ENCODE peak calls at places on chromosomes 16 and 17, in seven cellular contexts. One of them, this sample, is unnamed.

GRCh38 chr17:43676471-43676870 is 14.7 kb upstream of the MEOX1 start:
- DNase-seq in bronchial epithelial cell: no peak
- DNase-seq in heart left ventricle: no peak
- DNase-seq in endodermal cell: peak; percentile 56
- DNase-seq in RWPE1: no peak
- DNase-seq in MM.1S: no peak
- DNase-seq in ovary: no peak
- DNase-seq in this sample: no peak

GRCh38 chr16:86986136-86986535 is 331.1 kb downstream of the C16orf95 start:
- DNase-seq in bronchial epithelial cell: no peak
- DNase-seq in heart left ventricle: no peak
- DNase-seq in endodermal cell: peak; percentile 72
- DNase-seq in RWPE1: no peak
- DNase-seq in MM.1S: no peak
- DNase-seq in ovary: no peak
- DNase-seq in this sample: no peak

GRCh38 chr16:56372938-56373337 is 52.4 kb downstream of the AMFR start:
- DNase-seq in bronchial epithelial cell: peak; percentile 14
- DNase-seq in heart left ventricle: no peak
- DNase-seq in endodermal cell: no peak
- DNase-seq in RWPE1: no peak
- DNase-seq in MM.1S: no peak
- DNase-seq in ovary: no peak
- DNase-seq in this sample: no peak

GRCh38 chr17:65078441-65079160 is 22.1 kb upstream of the GNA13 start:
- DNase-seq in bronchial epithelial cell: peak; percentile 51
- DNase-seq in heart left ventricle: no peak
- DNase-seq in endodermal cell: no peak
- DNase-seq in RWPE1: no peak
- DNase-seq in MM.1S: no peak
- DNase-seq in ovary: no peak
- DNase-seq in this sample: no peak

GRCh38 chr16:84699147-84699711 is 571 bp upstream of the USP10 start:
- DNase-seq in bronchial epithelial cell: peak; percentile 14
- DNase-seq in heart left ventricle: no peak
- DNase-seq in endodermal cell: no peak
- DNase-seq in RWPE1: peak; percentile 16
- DNase-seq in MM.1S: no peak
- DNase-seq in ovary: no peak
- DNase-seq in this sample: no peak

GRCh38 chr17:9371019-9371418 is 204.6 kb downstream of the STX8 start:
- DNase-seq in bronchial epithelial cell: peak; percentile 98
- DNase-seq in heart left ventricle: no peak
- DNase-seq in endodermal cell: no peak
- DNase-seq in RWPE1: peak; percentile 67
- DNase-seq in MM.1S: no peak
- DNase-seq in ovary: no peak
- DNase-seq in this sample: no peak

GRCh38 chr17:48037036-48037881 is at the start of gene COPZ2:
- DNase-seq in bronchial epithelial cell: no peak
- DNase-seq in heart left ventricle: peak; percentile 75
- DNase-seq in endodermal cell: peak; percentile 85
- DNase-seq in RWPE1: no peak
- DNase-seq in MM.1S: peak; percentile 49
- DNase-seq in ovary: no peak
- DNase-seq in this sample: peak; percentile 63

GRCh38 chr17:79010304-79010646 is 711 bp upstream of the CANT1 start:
- DNase-seq in bronchial epithelial cell: no peak
- DNase-seq in heart left ventricle: no peak
- DNase-seq in endodermal cell: no peak
- DNase-seq in RWPE1: no peak
- DNase-seq in MM.1S: no peak
- DNase-seq in ovary: no peak
- DNase-seq in this sample: no peak

GRCh38 chr17:59851431-59852375 is 41.0 kb downstream of the TUBD1 start:
- DNase-seq in bronchial epithelial cell: no peak
- DNase-seq in heart left ventricle: no peak
- DNase-seq in endodermal cell: no peak
- DNase-seq in RWPE1: no peak
- DNase-seq in MM.1S: no peak
- DNase-seq in ovary: peak; percentile 78
- DNase-seq in this sample: no peak

DNA sequence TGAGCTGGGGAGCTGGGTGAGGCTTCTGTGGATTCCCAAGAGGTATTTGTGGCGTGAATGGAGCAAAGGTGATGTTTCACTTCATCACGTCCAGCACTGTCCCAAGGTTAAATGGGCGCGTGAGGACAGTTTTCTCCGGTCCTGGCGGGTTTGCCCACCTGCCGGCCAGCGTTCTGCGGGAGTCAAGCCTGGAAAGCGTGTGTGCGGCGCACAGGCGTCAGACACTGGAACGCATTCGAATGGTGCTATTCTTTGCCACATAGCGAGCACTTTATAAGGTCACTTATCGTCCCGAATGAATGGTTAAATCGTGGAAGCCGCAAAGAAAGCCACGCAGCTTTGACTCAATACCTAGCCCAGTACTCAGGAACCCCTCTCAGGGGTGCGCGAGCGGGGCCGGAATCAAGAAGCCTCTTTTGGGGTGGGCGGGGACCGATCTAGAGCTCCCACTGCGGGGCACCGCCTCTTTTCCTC is 446 bp upstream of the PSMD11 start:
- DNase-seq in bronchial epithelial cell: no peak
- DNase-seq in heart left ventricle: no peak
- DNase-seq in endodermal cell: no peak
- DNase-seq in RWPE1: no peak
- DNase-seq in MM.1S: no peak
- DNase-seq in ovary: no peak
- DNase-seq in this sample: no peak
- TF ChIP-seq CTCF in bronchial epithelial cell: no peak
- TF ChIP-seq CTCF in heart left ventricle: no peak
- TF ChIP-seq CTCF in endodermal cell: peak; percentile 99
- TF ChIP-seq CTCF in RWPE1: no peak
- TF ChIP-seq CTCF in MM.1S: no peak
- TF ChIP-seq CTCF in ovary: no peak
- TF ChIP-seq CTCF in this sample: no peak

DNA sequence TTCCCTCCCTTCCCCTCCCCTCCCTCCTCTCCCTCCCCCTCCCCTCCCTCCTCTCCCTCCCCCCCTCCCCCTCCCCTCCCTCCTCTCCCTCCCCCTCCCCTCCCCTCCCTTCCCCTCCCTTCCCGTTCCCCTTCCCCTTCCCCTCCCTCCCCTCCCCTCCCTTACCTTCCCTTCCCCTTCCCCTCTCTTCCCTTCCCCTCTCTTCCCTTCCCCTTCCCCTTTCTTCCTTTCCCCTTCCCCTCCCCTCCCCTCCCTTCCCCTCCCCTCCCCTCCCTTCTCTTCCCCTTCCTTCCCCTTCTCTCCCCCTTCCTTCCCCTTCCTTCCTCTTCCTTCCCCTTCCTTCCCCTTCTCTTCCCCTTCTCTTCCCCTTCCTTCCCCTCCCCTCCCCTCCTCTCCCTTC is 61.1 kb downstream of the EMP2 start:
- DNase-seq in bronchial epithelial cell: no peak
- DNase-seq in heart left ventricle: no peak
- DNase-seq in endodermal cell: no peak
- DNase-seq in RWPE1: no peak
- DNase-seq in MM.1S: no peak
- DNase-seq in ovary: no peak
- DNase-seq in this sample: no peak
- TF ChIP-seq CTCF in bronchial epithelial cell: no peak
- TF ChIP-seq CTCF in heart left ventricle: no peak
- TF ChIP-seq CTCF in endodermal cell: no peak
- TF ChIP-seq CTCF in RWPE1: no peak
- TF ChIP-seq CTCF in MM.1S: no peak
- TF ChIP-seq CTCF in ovary: no peak
- TF ChIP-seq CTCF in this sample: no peak

GRCh38 chr17:21452377-21453143 is 76.4 kb downstream of the KCNJ12 start:
- DNase-seq in bronchial epithelial cell: peak; percentile 53
- DNase-seq in heart left ventricle: peak; percentile 58
- DNase-seq in endodermal cell: peak; percentile 86
- DNase-seq in RWPE1: peak; percentile 13
- DNase-seq in MM.1S: no peak
- DNase-seq in ovary: peak; percentile 43
- DNase-seq in this sample: no peak
- TF ChIP-seq CTCF in bronchial epithelial cell: peak; percentile 53
- TF ChIP-seq CTCF in heart left ventricle: peak; percentile 64
- TF ChIP-seq CTCF in endodermal cell: peak; percentile 89
- TF ChIP-seq CTCF in RWPE1: peak; percentile 31
- TF ChIP-seq CTCF in MM.1S: no peak
- TF ChIP-seq CTCF in ovary: no peak
- TF ChIP-seq CTCF in this sample: no peak

GRCh38 chr16:77660311-77660710 is 62.0 kb upstream of the NUDT7 start:
- DNase-seq in bronchial epithelial cell: peak; percentile 25
- DNase-seq in heart left ventricle: no peak
- DNase-seq in endodermal cell: peak; percentile 63
- DNase-seq in RWPE1: peak; percentile 8
- DNase-seq in MM.1S: no peak
- DNase-seq in ovary: no peak
- DNase-seq in this sample: no peak
- TF ChIP-seq CTCF in bronchial epithelial cell: peak; percentile 25
- TF ChIP-seq CTCF in heart left ventricle: peak; percentile 56
- TF ChIP-seq CTCF in endodermal cell: peak; percentile 81
- TF ChIP-seq CTCF in RWPE1: peak; percentile 18
- TF ChIP-seq CTCF in MM.1S: peak; percentile 39
- TF ChIP-seq CTCF in ovary: no peak
- TF ChIP-seq CTCF in this sample: no peak

DNA sequence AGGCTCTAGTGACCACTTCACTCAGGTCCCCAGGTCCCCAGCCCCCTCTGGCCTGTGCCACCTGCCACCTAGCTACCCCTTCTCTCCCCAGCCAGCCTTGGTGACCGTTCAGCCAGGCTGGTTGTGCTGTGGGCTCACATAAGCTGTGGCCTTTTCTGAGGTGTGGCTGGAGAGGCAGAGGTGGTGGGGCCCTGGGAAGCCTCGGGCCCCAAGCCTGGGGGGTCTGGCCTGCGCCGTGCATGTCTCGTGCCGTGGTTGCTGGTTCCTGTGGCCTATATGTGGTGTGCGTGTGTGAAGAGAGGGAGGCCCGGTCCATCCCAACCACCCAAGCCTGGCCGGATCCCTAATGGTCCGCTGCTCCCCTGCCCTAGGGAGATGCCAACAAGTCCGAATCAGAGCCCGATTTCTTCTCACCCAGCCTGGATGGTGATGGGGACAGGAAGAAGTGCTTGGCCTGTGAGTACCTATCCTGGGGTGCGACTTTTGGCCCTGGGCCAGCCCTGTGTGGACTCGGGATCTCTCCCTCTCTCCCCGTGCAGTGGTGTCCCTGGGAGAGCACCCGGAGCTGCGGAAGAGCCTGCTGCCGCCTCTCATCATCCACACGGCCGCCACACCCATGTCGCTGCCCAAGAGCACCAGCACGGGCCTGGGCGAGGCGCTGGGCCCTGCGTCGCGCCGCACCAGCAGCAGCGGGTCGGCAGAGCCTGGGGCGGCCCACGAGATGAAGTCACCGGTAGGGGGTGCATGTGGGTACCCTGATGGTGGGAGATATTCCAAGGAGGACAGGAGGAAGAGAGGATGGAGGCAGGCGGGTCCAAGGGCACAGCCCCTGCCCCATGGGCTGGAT is 35.9 kb downstream of the CACNA1G start:
- DNase-seq in bronchial epithelial cell: no peak
- DNase-seq in heart left ventricle: no peak
- DNase-seq in endodermal cell: peak; percentile 96
- DNase-seq in RWPE1: no peak
- DNase-seq in MM.1S: no peak
- DNase-seq in ovary: no peak
- DNase-seq in this sample: no peak
- TF ChIP-seq CTCF in bronchial epithelial cell: peak; percentile 26
- TF ChIP-seq CTCF in heart left ventricle: no peak
- TF ChIP-seq CTCF in endodermal cell: peak; percentile 80
- TF ChIP-seq CTCF in RWPE1: no peak
- TF ChIP-seq CTCF in MM.1S: peak; percentile 27
- TF ChIP-seq CTCF in ovary: no peak
- TF ChIP-seq CTCF in this sample: no peak

DNA sequence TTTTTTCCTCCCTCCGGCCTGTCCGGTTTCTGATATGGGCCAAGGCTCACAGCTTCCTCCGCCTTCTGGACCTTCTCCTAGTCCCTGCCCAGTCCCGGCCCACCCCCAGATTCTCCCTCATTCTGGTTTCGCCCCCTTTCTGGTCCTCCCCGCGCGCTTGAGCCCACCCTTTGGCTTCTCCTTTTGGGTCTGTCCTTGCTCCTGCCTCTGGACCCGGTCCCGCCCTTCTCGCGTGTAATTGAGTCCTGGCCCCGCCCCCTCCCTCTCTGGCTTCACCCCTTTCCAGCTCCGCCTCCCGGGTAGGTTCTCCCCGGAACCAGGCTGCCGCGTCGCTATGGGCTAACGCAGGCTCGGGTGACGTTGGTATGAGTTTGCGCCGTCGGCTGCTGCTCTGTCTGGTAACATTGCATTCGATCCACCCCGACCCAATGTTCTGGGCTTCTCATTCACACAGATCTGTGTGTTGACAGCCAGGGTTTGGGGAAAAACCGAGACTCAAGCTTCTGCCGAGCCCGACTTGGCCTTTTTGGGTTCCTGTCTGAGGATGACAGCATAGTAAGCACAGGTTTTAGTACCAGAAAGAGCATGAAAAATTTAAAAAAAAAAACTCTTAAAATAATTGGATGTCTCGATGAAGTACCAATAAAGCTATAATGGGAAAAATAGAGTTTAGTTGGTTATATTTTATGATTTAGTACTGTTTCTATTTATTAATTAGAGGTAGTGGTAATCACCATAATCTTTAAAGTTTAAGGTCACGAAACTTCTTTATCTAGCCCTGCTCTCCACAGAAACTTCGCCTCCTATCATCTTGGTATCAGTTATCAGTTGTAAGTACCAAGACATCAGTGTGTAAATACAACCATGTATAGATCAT is 14.8 kb upstream of the EEF2K start:
- DNase-seq in bronchial epithelial cell: peak; percentile 94
- DNase-seq in heart left ventricle: peak; percentile 99
- DNase-seq in endodermal cell: peak; percentile 99
- DNase-seq in RWPE1: peak; percentile 94
- DNase-seq in MM.1S: peak; percentile 95
- DNase-seq in ovary: peak; percentile 100
- DNase-seq in this sample: peak; percentile 84
- TF ChIP-seq CTCF in bronchial epithelial cell: no peak
- TF ChIP-seq CTCF in heart left ventricle: no peak
- TF ChIP-seq CTCF in endodermal cell: no peak
- TF ChIP-seq CTCF in RWPE1: no peak
- TF ChIP-seq CTCF in MM.1S: no peak
- TF ChIP-seq CTCF in ovary: no peak
- TF ChIP-seq CTCF in this sample: no peak